ENCODE peak calls at places on chromosome 2, in six cellular contexts. Q is H1, K is MCF 10A, J is GM10248, F is GM13977, T is retinal pigment epithelial cell. S is an unnamed sample.
A peak's percentile ranks its signal among the peaks of the same experiment; 100 is the strongest.

GRCh38 chr2:234494361-234495075 is 2.4 kb downstream of the ARL4C start:
- DNase-seq in F (no peak), J (no peak), K (peak; percentile 14), T (no peak), Q (no peak), S (no peak)

GRCh38 chr2:24973812-24974211 is 2.1 kb upstream of the DNAJC27 start:
- DNase-seq in K (no peak), J (no peak), F (no peak), Q (no peak), T (no peak), S (no peak)

GRCh38 chr2:11234309-11234708 is 79.0 kb downstream of the SLC66A3 start:
- DNase-seq in F (no peak), T (no peak), J (peak; percentile 18), Q (no peak), K (peak; percentile 36), S (no peak)

GRCh38 chr2:46632349-46632748 is 153.0 kb downstream of the TMEM247 start:
- DNase-seq in K (peak; percentile 68), J (no peak), F (peak; percentile 13), T (no peak), Q (no peak), S (no peak)

GRCh38 chr2:67290451-67290991 is 106.6 kb upstream of the ETAA1 start:
- DNase-seq in Q (no peak), T (peak; percentile 73), K (peak; percentile 74), J (no peak), F (no peak), S (no peak)

GRCh38 chr2:136407952-136408318 is 290.0 kb upstream of the CXCR4 start:
- DNase-seq in K (no peak), T (no peak), F (no peak), Q (no peak), J (no peak), S (no peak)

GRCh38 chr2:18804540-18804939 is 215.2 kb upstream of the NT5C1B start:
- DNase-seq in T (no peak), J (no peak), Q (no peak), K (no peak), F (no peak), S (no peak)

GRCh38 chr2:207182916-207183315 is 17.2 kb upstream of the KLF7 start:
- DNase-seq in T (no peak), J (no peak), F (no peak), Q (no peak), K (no peak), S (no peak)

GRCh38 chr2:54402350-54402749 is 53.8 kb upstream of the SPTBN1 start:
- DNase-seq in F (no peak), K (no peak), Q (no peak), T (no peak), J (no peak), S (no peak)

GRCh38 chr2:53549497-53549896 is 218.1 kb upstream of the CHAC2 start:
- DNase-seq in Q (no peak), F (no peak), T (no peak), K (no peak), J (no peak), S (no peak)

GRCh38 chr2:23456881-23457760 is 72.1 kb downstream of the KLHL29 start:
- DNase-seq in T (peak; percentile 82), K (no peak), Q (no peak), J (no peak), F (no peak), S (no peak)

GRCh38 chr2:33660416-33661118 is 61.5 kb upstream of the FAM98A start:
- DNase-seq in Q (no peak), J (no peak), T (no peak), K (no peak), F (no peak), S (no peak)

GRCh38 chr2:230161180-230161579 is 58.6 kb downstream of the SP110 start:
- DNase-seq in Q (no peak), F (no peak), T (no peak), J (no peak), K (peak; percentile 77), S (no peak)

GRCh38 chr2:234880551-234881211 is 71.1 kb upstream of the SH3BP4 start:
- DNase-seq in J (no peak), Q (no peak), K (peak; percentile 96), T (peak; percentile 85), F (no peak), S (no peak)

GRCh38 chr2:38483773-38484501 is 106.9 kb upstream of the ATL2 start:
- DNase-seq in T (no peak), K (no peak), J (no peak), F (no peak), Q (no peak), S (no peak)

GRCh38 chr2:241801611-241802420 is 7.2 kb upstream of the NEU4 start:
- DNase-seq in T (no peak), K (no peak), Q (peak; percentile 62), J (peak; percentile 17), F (peak; percentile 26), S (no peak)

GRCh38 chr2:193566276-193566675 is 1371.5 kb upstream of the TMEFF2 start:
- DNase-seq in F (no peak), Q (no peak), T (no peak), J (no peak), K (no peak), S (no peak)

DNA sequence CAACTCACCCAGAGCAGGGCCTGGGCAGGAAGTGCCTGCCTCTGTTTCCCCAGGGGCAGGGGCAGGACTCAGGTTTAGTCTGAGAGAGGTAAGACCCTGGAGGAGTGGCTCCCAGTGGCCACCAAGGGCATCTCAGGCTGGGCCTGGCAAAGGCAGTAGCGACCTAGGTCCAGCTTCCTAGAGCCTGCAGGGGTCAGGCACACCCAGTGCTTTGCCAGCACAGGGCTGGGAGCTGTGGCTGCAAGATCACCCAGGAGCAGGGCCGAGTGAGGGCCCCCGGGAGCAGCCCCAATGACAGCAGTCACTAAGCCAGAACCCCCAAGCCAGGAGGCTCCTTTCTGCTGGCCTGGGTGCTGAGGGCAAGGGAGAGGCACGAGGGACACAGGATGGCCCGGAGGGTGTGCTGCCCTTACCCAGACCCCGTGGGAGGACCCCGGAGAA is 8.8 kb upstream of the DUSP2 start:
- DNase-seq in J (no peak), F (no peak), T (no peak), Q (no peak), K (no peak), S (no peak)
- TF ChIP-seq CTCF in J (no peak), F (no peak), T (peak; percentile 4), Q (no peak), K (no peak), S (no peak)

DNA sequence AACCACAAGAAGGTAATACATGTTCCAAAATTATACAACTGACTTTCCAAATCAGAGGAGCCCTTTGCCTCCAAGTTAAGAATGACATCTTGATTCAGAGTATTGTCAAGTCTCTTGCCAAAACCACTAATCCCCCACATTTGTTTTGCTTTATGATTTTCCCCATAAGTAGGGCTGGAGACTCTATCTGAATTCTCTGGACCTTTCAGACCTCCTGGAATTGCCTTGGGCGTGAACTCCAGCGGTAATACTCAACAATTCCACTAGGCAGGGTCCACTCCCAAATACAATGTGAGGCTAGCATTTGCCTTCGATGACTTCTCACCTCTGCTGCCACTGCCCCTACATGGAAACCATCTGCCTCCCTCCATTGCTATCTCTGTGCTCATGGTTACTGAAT is 8.6 kb downstream of the COL4A4 start:
- DNase-seq in F (no peak), K (no peak), Q (no peak), T (no peak), J (no peak), S (no peak)
- TF ChIP-seq CTCF in F (no peak), K (no peak), Q (peak; percentile 6), T (peak; percentile 8), J (no peak), S (no peak)

GRCh38 chr2:167331636-167332232 is 443.5 kb downstream of the XIRP2 start:
- DNase-seq in F (peak; percentile 4), Q (peak; percentile 85), K (peak; percentile 28), T (no peak), J (no peak), S (no peak)
- TF ChIP-seq CTCF in F (peak; percentile 24), Q (peak; percentile 56), K (peak; percentile 14), T (peak; percentile 36), J (no peak), S (no peak)

GRCh38 chr2:174158003-174158402 is 90.3 kb downstream of the OLA1 start:
- DNase-seq in J (peak; percentile 38), K (peak; percentile 65), Q (peak; percentile 72), T (no peak), F (peak; percentile 44), S (no peak)
- TF ChIP-seq CTCF in J (peak; percentile 54), K (peak; percentile 29), Q (peak; percentile 31), T (peak; percentile 58), F (peak; percentile 64), S (peak; percentile 34)

GRCh38 chr2:73855526-73855925 is 26.8 kb downstream of the STAMBP start:
- DNase-seq in K (no peak), F (no peak), Q (no peak), T (no peak), J (no peak), S (no peak)

GRCh38 chr2:73850009-73850408 is 21.2 kb downstream of the STAMBP start:
- DNase-seq in J (no peak), T (no peak), F (no peak), Q (no peak), K (no peak), S (no peak)

GRCh38 chr2:73856214-73856613 is 27.5 kb downstream of the STAMBP start:
- DNase-seq in F (no peak), J (no peak), K (peak; percentile 55), T (no peak), Q (no peak), S (no peak)

GRCh38 chr2:73852020-73852419 is 23.3 kb downstream of the STAMBP start:
- DNase-seq in T (no peak), Q (no peak), F (no peak), K (peak; percentile 71), J (no peak), S (no peak)

DNA sequence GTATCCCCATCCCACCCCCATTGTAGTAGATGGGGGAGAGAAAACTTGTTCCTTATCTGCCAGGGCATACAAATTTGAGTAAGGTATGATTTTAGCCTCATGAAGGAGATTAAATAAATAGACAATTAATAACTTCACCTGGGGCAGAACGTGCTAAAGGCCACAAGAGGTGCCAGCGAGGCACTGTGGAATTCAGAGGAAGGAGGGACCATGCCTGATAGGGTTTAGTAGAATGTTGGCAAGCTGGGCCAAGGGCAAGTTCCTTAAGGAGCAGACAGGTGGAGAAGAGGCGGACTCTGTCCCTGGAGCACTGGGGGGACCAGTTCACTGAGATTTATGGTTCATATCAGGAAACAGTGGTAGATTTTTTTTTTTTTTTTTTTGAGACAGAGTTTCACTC is 22.5 kb downstream of the STAMBP start:
- DNase-seq in Q (no peak), T (no peak), J (no peak), K (peak; percentile 46), F (no peak), S (no peak)
- TF ChIP-seq CTCF in Q (peak; percentile 49), T (peak; percentile 48), J (peak; percentile 18), K (peak; percentile 28), F (peak; percentile 20), S (peak; percentile 19)

GRCh38 chr2:65999790-66000189 is 435.1 kb upstream of the MEIS1 start:
- DNase-seq in J (no peak), Q (no peak), F (no peak), K (no peak), T (no peak), S (no peak)
- TF ChIP-seq CTCF in J (no peak), Q (no peak), F (no peak), K (peak; percentile 23), T (peak; percentile 26), S (no peak)

S was measured in D721Med.